ENCODE peak calls at places on chromosomes 2 and 18, in seven cellular contexts. C, R, H, O, G, F and M are unnamed samples. For H3K4me1, the result is how much of the 10 kb centered on the place peaks cover.

GRCh38 chr2:18620867-18621266 is 31.5 kb upstream of the NT5C1B start:
- DNase-seq in O (no peak), H (no peak), R (no peak), C (no peak), G (no peak), F (no peak), M (no peak)

GRCh38 chr2:98806266-98806697 is 75.3 kb upstream of the MGAT4A start:
- DNase-seq in F (peak), O (peak), C (peak), H (peak), G (no peak), R (no peak), M (peak)

GRCh38 chr2:47321411-47322031 is 81.4 kb upstream of the MSH2 start:
- DNase-seq in G (no peak), O (no peak), C (peak), H (no peak), R (no peak), F (no peak), M (no peak)

GRCh38 chr18:78221496-78221895 is 758.1 kb upstream of the SALL3 start:
- DNase-seq in C (no peak), F (no peak), O (no peak), R (no peak), H (no peak), G (no peak), M (no peak)

GRCh38 chr18:42296192-42296591 is 341.2 kb downstream of the PIK3C3 start:
- DNase-seq in G (no peak), O (no peak), R (no peak), F (no peak), C (no peak), H (no peak), M (peak)

GRCh38 chr2:103361712-103362111 is 599.9 kb downstream of the TMEM182 start:
- DNase-seq in F (no peak), H (no peak), R (no peak), C (no peak), O (no peak), G (no peak), M (no peak)

GRCh38 chr2:168072626-168073303 is 174.6 kb downstream of the STK39 start:
- DNase-seq in O (no peak), C (no peak), F (no peak), G (no peak), H (no peak), R (no peak), M (no peak)

GRCh38 chr2:126643431-126643830 is 12.5 kb upstream of the GYPC start:
- DNase-seq in F (no peak), G (no peak), R (no peak), C (no peak), O (no peak), H (no peak), M (no peak)

GRCh38 chr2:241475267-241475666 is 33.1 kb downstream of the STK25 start:
- DNase-seq in O (no peak), H (no peak), G (no peak), R (no peak), C (no peak), F (no peak), M (no peak)

DNA sequence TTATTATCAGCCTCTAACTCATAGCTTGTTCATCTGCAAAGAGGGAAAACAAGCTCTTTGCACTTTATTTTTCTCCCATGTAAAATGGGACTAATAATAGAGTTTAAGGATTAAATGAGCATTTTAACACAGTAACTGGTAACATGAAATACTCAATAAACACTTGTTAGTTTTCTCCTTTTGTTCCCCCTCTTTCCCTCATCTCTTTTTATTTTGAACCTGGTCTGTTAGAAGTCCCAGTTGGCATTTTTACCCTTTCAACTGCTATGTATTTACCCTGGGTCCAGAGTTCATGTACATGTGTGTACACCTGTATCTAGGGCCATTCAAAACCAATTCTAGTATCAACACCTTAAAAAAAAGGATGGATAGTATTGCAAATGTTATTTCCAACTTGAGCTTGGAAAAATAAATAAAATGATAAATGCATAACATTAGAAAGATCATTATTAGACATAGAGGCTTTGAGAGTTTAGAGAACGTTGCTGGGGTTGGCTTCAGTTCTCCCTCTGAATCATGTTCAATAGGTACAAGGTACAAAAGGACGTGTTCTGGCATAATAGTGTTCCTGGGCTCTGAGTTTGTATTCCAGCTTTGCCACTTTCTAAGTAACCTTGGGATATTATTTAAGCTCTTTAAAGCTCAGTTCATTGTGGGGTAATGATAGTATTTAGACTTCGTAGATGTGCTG is 5.2 kb upstream of the VPS54 start:
- DNase-seq in C (no peak), R (no peak), G (no peak), F (no peak), O (peak), H (no peak), M (no peak)
- H2AFZ ChIP-seq in C (no peak), R (no peak), G (no peak), F (no peak), O (no peak), H (no peak), M (no peak)

GRCh38 chr2:85164145-85164559 is 31.0 kb downstream of the TCF7L1 start:
- DNase-seq in R (no peak), H (no peak), C (no peak), G (peak), F (no peak), O (no peak), M (no peak)

GRCh38 chr2:85165291-85165690 is 32.1 kb downstream of the TCF7L1 start:
- DNase-seq in G (no peak), F (no peak), R (no peak), O (no peak), C (no peak), H (no peak), M (no peak)

GRCh38 chr2:85160946-85161625 is 27.9 kb downstream of the TCF7L1 start:
- DNase-seq in R (no peak), O (no peak), F (peak), C (no peak), G (no peak), H (no peak), M (no peak)

GRCh38 chr2:85161626-85161960 is 28.4 kb downstream of the TCF7L1 start:
- DNase-seq in H (no peak), O (no peak), F (peak), G (no peak), R (no peak), C (peak), M (peak)

DNA sequence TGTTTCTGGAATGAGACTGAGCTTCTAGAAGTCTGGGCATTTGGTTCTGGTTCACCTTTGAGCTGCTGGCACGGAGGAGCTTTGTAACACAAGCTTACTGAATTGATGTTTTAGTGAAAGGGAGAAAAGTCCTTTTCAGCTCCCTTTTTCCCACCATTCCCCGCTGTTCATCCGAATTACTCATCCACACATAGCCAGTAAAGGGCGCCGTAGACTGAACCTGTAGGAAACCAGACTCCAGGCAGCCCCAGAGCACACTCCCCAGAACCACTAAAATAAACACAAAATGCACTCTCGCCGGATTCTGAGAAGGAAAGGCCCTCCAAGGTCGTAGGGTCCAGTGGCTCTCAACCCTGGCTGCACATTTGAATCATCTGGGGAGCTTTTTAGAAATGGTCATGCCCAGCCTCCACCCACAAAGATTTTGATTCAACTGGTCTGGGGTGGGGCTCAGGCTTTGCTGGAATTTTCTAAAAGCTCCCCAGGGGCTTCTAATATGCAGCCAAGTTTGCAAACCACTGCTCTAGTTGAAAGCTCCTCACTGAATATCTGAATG is 29.6 kb downstream of the TCF7L1 start:
- DNase-seq in G (no peak), R (no peak), H (no peak), F (peak), O (no peak), C (peak), M (peak)
- H3K4me1 ChIP-seq in G (under half), R (under half), H (under half), F (under half), O (under half), C (under half), M (under half)

GRCh38 chr18:57287766-57288165 is 64.6 kb upstream of the ST8SIA3 start:
- DNase-seq in H (no peak), O (no peak), R (no peak), C (no peak), G (no peak), F (no peak), M (no peak)

GRCh38 chr18:57281519-57281918 is 70.8 kb upstream of the ST8SIA3 start:
- DNase-seq in O (no peak), C (no peak), R (no peak), F (no peak), H (no peak), G (no peak), M (no peak)

GRCh38 chr18:57286949-57287348 is 65.4 kb upstream of the ST8SIA3 start:
- DNase-seq in G (no peak), F (no peak), C (no peak), H (no peak), R (no peak), O (no peak), M (no peak)
- H2AFZ ChIP-seq in G (no peak), F (no peak), C (no peak), H (no peak), R (no peak), O (no peak), M (no peak)

DNA sequence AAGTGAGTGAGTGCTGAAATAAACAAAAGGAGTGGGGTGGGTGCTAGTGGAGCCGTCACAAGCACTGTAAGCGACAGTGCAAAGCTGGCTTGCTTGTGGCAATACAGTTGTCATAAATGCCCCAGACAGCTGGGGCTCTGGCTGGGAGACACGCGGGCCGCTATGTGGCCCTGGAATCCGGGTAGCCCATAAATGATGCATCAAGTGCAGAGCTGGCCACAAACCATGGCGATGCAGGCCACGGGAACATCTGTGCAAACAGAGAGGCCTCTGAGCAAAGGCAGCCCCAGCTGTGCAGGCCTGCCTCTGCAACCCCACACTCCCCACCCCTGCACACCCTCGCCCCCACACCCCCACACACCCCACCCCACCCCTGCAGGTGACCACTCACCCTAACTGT is 349.2 kb upstream of the ID2 start:
- DNase-seq in O (no peak), R (no peak), C (no peak), G (no peak), F (no peak), H (no peak), M (no peak)
- H3K4me1 ChIP-seq in O (under half), R (under half), C (under half), G (under half), F (under half), H (under half), M (under half)

GRCh38 chr2:42693013-42693575 is 70.8 kb downstream of the OXER1 start:
- DNase-seq in H (no peak), R (no peak), G (no peak), C (no peak), F (peak), O (no peak), M (no peak)
- H2AFZ ChIP-seq in H (no peak), R (no peak), G (no peak), C (no peak), F (no peak), O (no peak), M (no peak)